ENCODE peak calls at places on chromosomes 16 and 17, in nine cellular contexts. Y, H, A, I, W, R, E, Q and C are unnamed samples.

GRCh38 chr17:67283727-67284516 is 38.9 kb upstream of the HELZ start:
- DNase-seq in A (no peak), E (no peak), Q (no peak), I (no peak), H (no peak), W (no peak), Y (no peak), R (no peak), C (no peak)

GRCh38 chr16:56842133-56842532 is 22.9 kb upstream of the SLC12A3 start:
- DNase-seq in W (no peak), I (no peak), Y (no peak), E (no peak), H (no peak), A (no peak), Q (no peak), R (no peak), C (no peak)

GRCh38 chr17:41403409-41404023 is 6.1 kb upstream of the KRT31 start:
- DNase-seq in Q (no peak), I (no peak), E (no peak), Y (no peak), H (no peak), W (no peak), A (no peak), R (no peak), C (no peak)

GRCh38 chr16:73053379-73054130 is 5.6 kb upstream of the ZFHX3 start:
- DNase-seq in E (no peak), H (no peak), Y (no peak), W (no peak), A (no peak), R (no peak), I (peak), Q (no peak), C (no peak)

GRCh38 chr16:88736088-88736487 is 29.8 kb downstream of the CTU2 start:
- DNase-seq in H (no peak), R (no peak), Q (no peak), A (no peak), Y (no peak), W (no peak), I (no peak), E (no peak), C (no peak)

GRCh38 chr17:41539071-41539492 is 11.0 kb upstream of the KRT19 start:
- DNase-seq in A (no peak), I (no peak), E (no peak), R (no peak), Y (no peak), Q (no peak), W (no peak), H (no peak), C (no peak)

GRCh38 chr17:7711356-7711755 is 6.2 kb upstream of the DNAH2 start:
- DNase-seq in Q (no peak), Y (no peak), A (no peak), E (no peak), I (peak), R (no peak), W (no peak), H (no peak), C (no peak)

GRCh38 chr16:67170168-67170947 is at the start of gene NOL3:
- DNase-seq in Y (no peak), I (peak), W (peak), R (peak), E (no peak), H (peak), A (peak), Q (peak), C (peak)

GRCh38 chr17:76179496-76180467 is 38.7 kb upstream of the FOXJ1 start:
- DNase-seq in Q (no peak), W (no peak), I (no peak), H (peak), R (no peak), E (no peak), Y (no peak), A (no peak), C (peak)

GRCh38 chr17:56815711-56816110 is 18.0 kb downstream of the C17orf67 start:
- DNase-seq in W (no peak), A (no peak), E (peak), H (peak), Y (no peak), R (no peak), Q (no peak), I (no peak), C (peak)

GRCh38 chr17:73689596-73690275 is 45.5 kb upstream of the SDK2 start:
- DNase-seq in W (no peak), I (no peak), H (no peak), A (peak), E (no peak), Q (no peak), R (no peak), Y (no peak), C (no peak)

GRCh38 chr17:44345497-44346026 is 460 bp downstream of the GRN start:
- DNase-seq in H (peak), W (peak), R (no peak), A (peak), I (peak), E (no peak), Y (no peak), Q (no peak), C (peak)

GRCh38 chr16:54072237-54072636 is 214.3 kb downstream of the IRX3 start:
- DNase-seq in R (no peak), Y (no peak), E (no peak), I (no peak), Q (no peak), A (no peak), W (no peak), H (no peak), C (no peak)

GRCh38 chr17:32783602-32784001 is 93.3 kb downstream of the MYO1D start:
- DNase-seq in R (no peak), W (no peak), I (peak), A (no peak), Y (no peak), E (peak), H (peak), Q (no peak), C (peak)

GRCh38 chr17:9696279-9697044 is 51.1 kb downstream of the USP43 start:
- DNase-seq in E (no peak), R (no peak), Y (no peak), A (no peak), I (no peak), H (no peak), Q (no peak), W (no peak), C (no peak)

GRCh38 chr16:72908362-72908838 is 139.5 kb downstream of the ZFHX3 start:
- DNase-seq in Y (no peak), R (no peak), H (no peak), Q (no peak), E (no peak), A (no peak), W (no peak), I (no peak), C (no peak)

GRCh38 chr16:84207869-84208268 is 16.9 kb downstream of the ADAD2 start:
- DNase-seq in Y (no peak), H (no peak), W (no peak), A (no peak), E (no peak), R (no peak), I (no peak), Q (no peak), C (no peak)

GRCh38 chr16:47052666-47053640 is 79.5 kb upstream of the DNAJA2 start:
- DNase-seq in Y (no peak), E (no peak), A (no peak), R (no peak), H (no peak), W (no peak), Q (no peak), I (no peak), C (no peak)

GRCh38 chr17:80722656-80723055 is 178.0 kb downstream of the RPTOR start:
- DNase-seq in E (no peak), I (no peak), Y (no peak), W (no peak), Q (no peak), R (no peak), A (no peak), H (peak), C (no peak)
- H3K4me3 ChIP-seq in E (no peak), I (no peak), Y (no peak), W (no peak), Q (no peak), R (no peak), A (no peak), H (no peak), C (no peak)

DNA sequence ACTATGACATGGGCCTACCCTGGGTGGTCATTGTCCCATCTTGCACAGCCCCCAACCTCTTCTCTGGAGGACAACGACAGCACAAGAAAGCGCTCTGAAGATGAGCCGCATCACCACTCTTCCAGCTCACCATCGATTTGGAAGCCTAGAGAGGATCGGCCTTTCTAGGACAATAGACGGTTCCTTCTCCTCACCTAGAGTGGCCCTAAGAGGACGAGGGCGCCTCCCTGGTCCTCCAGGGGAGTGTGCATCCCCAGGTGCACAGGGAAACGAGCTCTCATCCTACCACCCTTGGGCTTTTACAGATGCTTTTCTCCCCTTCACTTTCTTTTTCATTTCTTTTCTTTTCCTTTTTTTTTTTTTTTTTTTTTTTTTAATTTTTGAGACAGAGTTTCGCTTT is 20.3 kb upstream of the SLC52A1 start:
- DNase-seq in H (no peak), Y (no peak), R (no peak), A (no peak), Q (no peak), E (no peak), W (no peak), I (no peak), C (no peak)
- TF ChIP-seq CTCF in H (no peak), Y (no peak), R (no peak), A (no peak), Q (no peak), E (no peak), W (no peak), I (no peak), C (no peak)

DNA sequence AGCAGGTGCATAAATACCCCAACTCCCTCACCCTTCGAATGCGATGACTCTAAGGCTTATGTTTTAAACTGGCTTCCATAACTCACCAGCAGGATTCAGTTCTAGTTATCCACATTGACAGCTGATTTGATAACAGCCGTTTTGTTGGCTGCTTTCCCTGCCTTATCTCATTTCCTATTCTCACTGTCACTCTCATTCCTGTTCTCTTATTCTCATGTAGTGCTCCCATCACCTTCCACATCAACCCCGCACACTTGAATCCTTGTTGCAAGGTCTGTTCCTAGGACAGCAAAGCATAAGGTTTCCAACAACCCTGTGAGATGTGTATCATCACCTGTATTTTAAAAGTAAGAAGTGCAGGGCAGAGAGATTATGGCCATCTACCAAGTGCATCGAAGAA is 344.4 kb downstream of the CDH13 start:
- DNase-seq in A (no peak), Q (no peak), I (no peak), W (no peak), Y (no peak), R (no peak), E (no peak), H (no peak), C (no peak)
- H3K4me3 ChIP-seq in A (no peak), Q (no peak), I (no peak), W (no peak), Y (no peak), R (no peak), E (no peak), H (no peak), C (no peak)

DNA sequence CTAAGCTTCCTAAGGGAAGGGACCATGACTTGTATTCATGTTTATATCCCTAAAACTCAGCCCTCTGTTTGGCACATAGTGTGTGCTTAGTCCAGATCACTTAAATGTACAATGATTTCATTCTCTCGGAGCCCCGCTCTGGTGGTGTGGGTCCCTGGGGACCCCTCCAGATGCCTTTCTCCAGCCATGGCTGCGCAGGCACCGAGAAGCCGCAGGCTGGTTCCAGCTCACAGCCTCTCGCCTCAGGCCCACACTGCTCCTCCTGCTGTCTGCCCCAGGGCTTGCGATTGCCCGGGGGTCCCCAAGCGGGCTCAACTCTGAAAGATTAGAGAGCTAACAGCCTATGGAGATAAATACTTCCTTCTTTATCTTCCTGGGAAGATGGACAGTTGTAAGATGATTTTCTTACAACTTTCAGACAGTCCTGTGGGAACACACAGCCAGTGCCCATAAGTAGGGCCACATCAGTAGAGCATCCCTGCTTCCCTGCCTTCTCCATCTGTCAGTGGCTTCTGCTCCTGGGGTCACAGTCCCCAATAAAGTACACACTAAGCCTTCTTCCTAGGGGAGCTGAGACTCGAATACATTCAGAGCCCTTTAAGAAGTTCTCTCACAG is 66.2 kb downstream of the CENPV start:
- DNase-seq in I (no peak), E (no peak), R (peak), Q (no peak), Y (no peak), W (no peak), A (no peak), H (no peak), C (peak)
- TF ChIP-seq CTCF in I (no peak), E (peak), R (no peak), Q (no peak), Y (peak), W (no peak), A (no peak), H (no peak), C (peak)

DNA sequence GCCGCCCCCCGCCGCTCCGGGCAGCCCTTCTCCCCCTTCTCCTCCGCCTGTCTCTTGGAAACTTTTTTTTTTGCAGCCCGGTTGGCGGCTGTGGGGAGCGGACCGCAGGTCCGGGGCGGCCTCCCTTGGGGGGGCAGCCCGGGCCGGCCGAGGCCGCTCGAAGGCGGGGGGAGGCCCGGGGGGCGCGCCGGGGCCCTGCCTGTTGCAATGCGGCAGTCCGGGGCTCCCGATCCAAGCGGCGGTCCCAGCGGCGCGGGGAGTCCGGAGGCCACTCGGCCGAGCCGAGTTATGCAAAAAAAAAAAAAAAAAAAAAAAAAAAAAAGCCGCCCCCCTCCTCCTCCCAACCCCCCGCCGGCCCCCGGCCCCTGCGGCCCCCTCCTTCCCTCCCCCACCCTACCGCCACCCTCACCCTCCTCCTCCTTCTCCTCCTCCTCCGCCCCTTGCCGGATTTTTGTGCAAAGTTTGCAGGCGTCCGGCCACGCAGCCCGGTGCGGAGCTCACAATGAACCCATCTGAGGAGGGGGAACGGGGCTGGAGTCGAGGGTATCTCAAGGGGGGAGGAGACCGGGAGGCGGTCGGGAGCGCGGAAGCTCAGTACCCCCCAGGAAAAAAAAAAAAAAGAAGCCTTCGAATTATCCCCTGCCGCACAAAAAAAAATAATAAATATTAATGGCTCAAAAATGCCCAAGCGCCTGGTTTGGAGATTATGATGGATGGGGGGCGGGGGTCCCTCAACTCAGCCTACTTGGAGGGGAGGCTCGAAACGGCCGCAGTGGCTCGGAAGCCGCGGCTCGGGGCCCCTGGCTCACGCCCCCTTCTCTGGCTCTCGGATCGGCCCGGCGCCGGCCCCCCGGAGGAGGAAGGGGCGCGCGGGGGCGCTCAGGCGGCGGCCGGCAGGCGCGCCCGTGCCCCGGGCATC is at the start of gene ZNF423:
- DNase-seq in Q (no peak), H (no peak), R (no peak), I (no peak), Y (no peak), E (no peak), W (peak), A (no peak), C (no peak)
- H3K4me3 ChIP-seq in Q (peak), H (peak), R (peak), I (peak), Y (peak), E (peak), W (peak), A (peak), C (peak)

DNA sequence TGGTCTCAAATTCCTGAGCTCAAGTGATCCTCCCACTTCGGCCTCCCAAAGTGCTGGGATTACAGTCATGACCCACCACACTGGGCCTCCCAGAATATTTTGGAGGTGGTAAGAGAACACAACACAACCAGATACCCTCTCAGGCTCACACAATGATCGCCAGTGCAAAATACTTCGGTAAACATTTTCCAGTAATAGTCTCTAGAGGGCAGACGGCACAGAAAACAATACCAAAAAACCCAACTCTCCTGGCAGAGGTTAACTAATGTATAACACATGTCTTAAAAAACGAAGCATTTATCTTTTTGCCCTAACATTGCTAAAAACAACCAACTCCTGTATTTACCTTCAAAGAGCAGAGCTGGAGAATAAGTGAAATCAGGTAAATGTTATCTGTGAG is 10.5 kb downstream of the NUFIP2 start:
- DNase-seq in Q (no peak), R (no peak), I (no peak), H (peak), W (no peak), E (no peak), A (no peak), Y (no peak), C (peak)
- TF ChIP-seq CTCF in Q (no peak), R (no peak), I (peak), H (peak), W (no peak), E (peak), A (no peak), Y (peak), C (peak)

DNA sequence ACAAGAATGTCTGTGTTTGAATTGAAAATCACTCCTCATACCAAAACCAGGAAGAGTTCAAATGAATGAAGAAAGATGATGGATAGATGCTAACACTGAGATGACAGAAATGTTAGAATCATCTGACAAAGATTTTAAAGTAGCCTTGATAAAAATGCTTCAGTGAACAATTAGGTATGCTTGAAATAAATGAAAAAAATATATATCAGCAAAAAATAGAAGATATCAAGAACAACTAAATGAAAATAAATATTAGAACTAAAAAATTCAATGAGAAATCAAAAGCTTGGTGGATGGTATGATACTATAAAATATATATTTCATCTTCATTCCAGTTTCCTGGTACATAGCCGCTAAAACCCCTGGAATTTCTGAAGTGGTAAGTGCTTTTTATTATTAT is 8.6 kb upstream of the ACSM3 start:
- DNase-seq in E (no peak), A (no peak), Y (no peak), R (no peak), W (no peak), Q (no peak), I (no peak), H (no peak), C (no peak)
- H3K4me3 ChIP-seq in E (no peak), A (no peak), Y (no peak), R (no peak), W (no peak), Q (no peak), I (no peak), H (no peak), C (no peak)

DNA sequence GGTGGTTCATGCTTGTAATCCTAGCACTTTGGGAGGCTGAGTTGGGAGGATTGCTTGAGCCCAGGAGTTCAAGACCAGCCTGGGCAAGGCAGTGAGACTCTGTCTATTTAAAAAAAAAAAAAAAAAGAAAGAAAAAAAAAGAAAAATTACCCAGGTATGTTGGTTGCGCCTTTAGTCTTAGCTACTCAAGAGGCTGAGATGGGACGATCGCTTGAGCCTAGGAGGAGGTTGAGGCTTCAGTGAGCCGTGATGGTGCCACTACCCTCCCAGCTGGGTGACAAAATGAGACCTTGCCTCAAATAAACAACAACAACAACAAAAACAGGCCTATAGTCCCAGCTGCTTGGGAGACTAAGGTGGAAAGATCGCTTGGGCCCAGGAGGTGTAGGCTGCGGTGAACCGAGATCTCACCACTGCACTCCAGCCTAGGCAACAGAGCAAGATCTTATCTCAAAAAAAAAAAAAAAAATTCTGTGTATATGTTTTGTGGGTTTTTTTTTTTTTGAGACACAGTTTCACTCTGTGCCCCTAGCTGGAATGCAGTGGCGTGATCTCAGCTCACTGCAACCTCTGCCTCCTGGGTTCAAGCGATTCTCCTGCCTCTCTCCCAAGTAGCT is 12.5 kb upstream of the ANKRD40CL start:
- DNase-seq in I (no peak), H (no peak), E (no peak), Q (no peak), A (no peak), W (no peak), Y (no peak), R (no peak), C (no peak)
- TF ChIP-seq CTCF in I (no peak), H (no peak), E (no peak), Q (no peak), A (no peak), W (no peak), Y (no peak), R (no peak), C (no peak)

GRCh38 chr17:59371426-59372099 is 40.1 kb downstream of the YPEL2 start:
- DNase-seq in W (no peak), Q (peak), A (peak), Y (no peak), H (peak), R (peak), I (no peak), E (no peak), C (peak)
- H3K4me3 ChIP-seq in W (no peak), Q (peak), A (no peak), Y (no peak), H (no peak), R (no peak), I (no peak), E (no peak), C (no peak)

GRCh38 chr16:87278191-87279093 is 38.8 kb downstream of the C16orf95 start:
- DNase-seq in Q (peak), R (peak), W (peak), H (peak), I (peak), A (peak), Y (peak), E (peak), C (peak)
- TF ChIP-seq CTCF in Q (peak), R (peak), W (peak), H (peak), I (peak), A (peak), Y (peak), E (peak), C (peak)